ENCODE peak calls at places on chromosome 1, in seven cellular contexts. One of them, this sample, is unnamed.

GRCh38 chr1:199759268-199759724 is 268.2 kb upstream of the NR5A2 start:
- DNase-seq in effector memory CD4-positive, alpha-beta T cell: no peak
- DNase-seq in adrenal gland: no peak
- DNase-seq in left lung: no peak
- DNase-seq in AG04450: no peak
- DNase-seq in upper lobe of right lung: no peak
- DNase-seq in lower lobe of right lung: no peak
- DNase-seq in this sample: no peak

GRCh38 chr1:59428828-59429227 is 131.9 kb downstream of the FGGY start:
- DNase-seq in effector memory CD4-positive, alpha-beta T cell: no peak
- DNase-seq in adrenal gland: no peak
- DNase-seq in left lung: no peak
- DNase-seq in AG04450: no peak
- DNase-seq in upper lobe of right lung: no peak
- DNase-seq in lower lobe of right lung: no peak
- DNase-seq in this sample: no peak

GRCh38 chr1:61241864-61242472 is 159.6 kb downstream of the NFIA start:
- DNase-seq in effector memory CD4-positive, alpha-beta T cell: no peak
- DNase-seq in adrenal gland: no peak
- DNase-seq in left lung: no peak
- DNase-seq in AG04450: no peak
- DNase-seq in upper lobe of right lung: no peak
- DNase-seq in lower lobe of right lung: no peak
- DNase-seq in this sample: no peak

GRCh38 chr1:184298321-184299052 is 88.3 kb upstream of the C1orf21 start:
- DNase-seq in effector memory CD4-positive, alpha-beta T cell: no peak
- DNase-seq in adrenal gland: no peak
- DNase-seq in left lung: no peak
- DNase-seq in AG04450: no peak
- DNase-seq in upper lobe of right lung: no peak
- DNase-seq in lower lobe of right lung: no peak
- DNase-seq in this sample: no peak

GRCh38 chr1:243253211-243253926 is 1.7 kb downstream of the CEP170 start:
- DNase-seq in effector memory CD4-positive, alpha-beta T cell: no peak
- DNase-seq in adrenal gland: no peak
- DNase-seq in left lung: no peak
- DNase-seq in AG04450: no peak
- DNase-seq in upper lobe of right lung: no peak
- DNase-seq in lower lobe of right lung: no peak
- DNase-seq in this sample: no peak

GRCh38 chr1:66333463-66334232 is 200.3 kb upstream of the SGIP1 start:
- DNase-seq in effector memory CD4-positive, alpha-beta T cell: no peak
- DNase-seq in adrenal gland: no peak
- DNase-seq in left lung: no peak
- DNase-seq in AG04450: no peak
- DNase-seq in upper lobe of right lung: no peak
- DNase-seq in lower lobe of right lung: no peak
- DNase-seq in this sample: no peak

GRCh38 chr1:221439008-221439733 is 302.7 kb downstream of the DUSP10 start:
- DNase-seq in effector memory CD4-positive, alpha-beta T cell: peak; percentile 9
- DNase-seq in adrenal gland: peak; percentile 26
- DNase-seq in left lung: no peak
- DNase-seq in AG04450: peak; percentile 61
- DNase-seq in upper lobe of right lung: no peak
- DNase-seq in lower lobe of right lung: no peak
- DNase-seq in this sample: no peak

GRCh38 chr1:77378723-77379533 is 97.1 kb downstream of the AK5 start:
- DNase-seq in effector memory CD4-positive, alpha-beta T cell: no peak
- DNase-seq in adrenal gland: no peak
- DNase-seq in left lung: no peak
- DNase-seq in AG04450: peak; percentile 37
- DNase-seq in upper lobe of right lung: no peak
- DNase-seq in lower lobe of right lung: no peak
- DNase-seq in this sample: no peak

GRCh38 chr1:112359961-112360767 is 35.9 kb upstream of the CTTNBP2NL start:
- DNase-seq in effector memory CD4-positive, alpha-beta T cell: no peak
- DNase-seq in adrenal gland: peak; percentile 54
- DNase-seq in left lung: no peak
- DNase-seq in AG04450: peak; percentile 69
- DNase-seq in upper lobe of right lung: peak; percentile 78
- DNase-seq in lower lobe of right lung: peak; percentile 62
- DNase-seq in this sample: peak; percentile 36

GRCh38 chr1:54356680-54357147 is 49.5 kb downstream of the SSBP3 start:
- DNase-seq in effector memory CD4-positive, alpha-beta T cell: no peak
- DNase-seq in adrenal gland: no peak
- DNase-seq in left lung: no peak
- DNase-seq in AG04450: no peak
- DNase-seq in upper lobe of right lung: no peak
- DNase-seq in lower lobe of right lung: no peak
- DNase-seq in this sample: no peak

GRCh38 chr1:21027805-21028204 is 148.9 kb downstream of the EIF4G3 start:
- DNase-seq in effector memory CD4-positive, alpha-beta T cell: no peak
- DNase-seq in adrenal gland: no peak
- DNase-seq in left lung: no peak
- DNase-seq in AG04450: no peak
- DNase-seq in upper lobe of right lung: no peak
- DNase-seq in lower lobe of right lung: no peak
- DNase-seq in this sample: no peak

GRCh38 chr1:204545202-204545601 is 29.0 kb downstream of the MDM4 start:
- DNase-seq in effector memory CD4-positive, alpha-beta T cell: no peak
- DNase-seq in adrenal gland: no peak
- DNase-seq in left lung: no peak
- DNase-seq in AG04450: no peak
- DNase-seq in upper lobe of right lung: no peak
- DNase-seq in lower lobe of right lung: no peak
- DNase-seq in this sample: no peak
- H3K27ac ChIP-seq in effector memory CD4-positive, alpha-beta T cell: peak overlapping the region; percentile 67
- H3K27ac ChIP-seq in adrenal gland: no peak overlapping the region
- H3K27ac ChIP-seq in left lung: no peak overlapping the region
- H3K27ac ChIP-seq in AG04450: no peak overlapping the region
- H3K27ac ChIP-seq in upper lobe of right lung: no peak overlapping the region
- H3K27ac ChIP-seq in lower lobe of right lung: peak overlapping the region; percentile 46
- H3K27ac ChIP-seq in this sample: no peak overlapping the region

GRCh38 chr1:156103521-156103947 is 11.0 kb upstream of the LMNA start:
- DNase-seq in effector memory CD4-positive, alpha-beta T cell: no peak
- DNase-seq in adrenal gland: no peak
- DNase-seq in left lung: no peak
- DNase-seq in AG04450: no peak
- DNase-seq in upper lobe of right lung: no peak
- DNase-seq in lower lobe of right lung: no peak
- DNase-seq in this sample: no peak
- H3K27ac ChIP-seq in effector memory CD4-positive, alpha-beta T cell: peak overlapping the region; percentile 91
- H3K27ac ChIP-seq in adrenal gland: peak overlapping the region; percentile 97
- H3K27ac ChIP-seq in left lung: peak overlapping the region; percentile 94
- H3K27ac ChIP-seq in AG04450: peak overlapping the region; percentile 33
- H3K27ac ChIP-seq in upper lobe of right lung: peak overlapping the region; percentile 97
- H3K27ac ChIP-seq in lower lobe of right lung: peak overlapping the region; percentile 98
- H3K27ac ChIP-seq in this sample: peak overlapping the region; percentile 96

GRCh38 chr1:226716577-226716976 is 22.5 kb downstream of the ITPKB start:
- DNase-seq in effector memory CD4-positive, alpha-beta T cell: no peak
- DNase-seq in adrenal gland: no peak
- DNase-seq in left lung: no peak
- DNase-seq in AG04450: no peak
- DNase-seq in upper lobe of right lung: no peak
- DNase-seq in lower lobe of right lung: no peak
- DNase-seq in this sample: no peak

GRCh38 chr1:226717256-226717909 is 21.7 kb downstream of the ITPKB start:
- DNase-seq in effector memory CD4-positive, alpha-beta T cell: no peak
- DNase-seq in adrenal gland: peak; percentile 34
- DNase-seq in left lung: no peak
- DNase-seq in AG04450: no peak
- DNase-seq in upper lobe of right lung: peak; percentile 66
- DNase-seq in lower lobe of right lung: peak; percentile 71
- DNase-seq in this sample: no peak

GRCh38 chr1:226712779-226713420 is 26.2 kb downstream of the ITPKB start:
- DNase-seq in effector memory CD4-positive, alpha-beta T cell: no peak
- DNase-seq in adrenal gland: no peak
- DNase-seq in left lung: no peak
- DNase-seq in AG04450: no peak
- DNase-seq in upper lobe of right lung: no peak
- DNase-seq in lower lobe of right lung: no peak
- DNase-seq in this sample: no peak

GRCh38 chr1:226711976-226712778 is 26.9 kb downstream of the ITPKB start:
- DNase-seq in effector memory CD4-positive, alpha-beta T cell: peak; percentile 33
- DNase-seq in adrenal gland: no peak
- DNase-seq in left lung: no peak
- DNase-seq in AG04450: no peak
- DNase-seq in upper lobe of right lung: no peak
- DNase-seq in lower lobe of right lung: no peak
- DNase-seq in this sample: no peak

DNA sequence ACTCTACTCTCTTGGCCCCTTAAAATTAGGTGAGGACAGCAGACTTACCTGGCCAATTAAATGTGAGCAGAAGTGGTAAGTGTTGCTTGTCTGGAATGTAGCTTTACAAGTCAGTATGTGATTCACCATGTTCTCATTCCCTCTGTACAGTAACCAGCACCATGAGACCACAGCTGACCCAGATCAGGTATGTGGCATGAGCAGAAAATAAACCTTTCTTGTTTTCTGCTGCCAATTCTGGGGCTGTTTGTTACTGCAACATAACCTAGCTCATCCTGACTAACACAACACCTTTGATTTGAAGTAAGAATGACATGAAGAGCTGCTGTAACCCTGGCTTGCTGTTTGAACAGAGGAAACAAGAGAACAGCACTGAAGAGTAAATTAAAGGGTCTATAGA is 24.9 kb downstream of the ITPKB start:
- DNase-seq in effector memory CD4-positive, alpha-beta T cell: no peak
- DNase-seq in adrenal gland: no peak
- DNase-seq in left lung: no peak
- DNase-seq in AG04450: no peak
- DNase-seq in upper lobe of right lung: no peak
- DNase-seq in lower lobe of right lung: no peak
- DNase-seq in this sample: no peak
- H3K27ac ChIP-seq in effector memory CD4-positive, alpha-beta T cell: peak overlapping the region; percentile 67
- H3K27ac ChIP-seq in adrenal gland: no peak overlapping the region
- H3K27ac ChIP-seq in left lung: no peak overlapping the region
- H3K27ac ChIP-seq in AG04450: no peak overlapping the region
- H3K27ac ChIP-seq in upper lobe of right lung: no peak overlapping the region
- H3K27ac ChIP-seq in lower lobe of right lung: no peak overlapping the region
- H3K27ac ChIP-seq in this sample: no peak overlapping the region

GRCh38 chr1:94542088-94542671 is 621 bp upstream of the F3 start:
- DNase-seq in effector memory CD4-positive, alpha-beta T cell: no peak
- DNase-seq in adrenal gland: peak; percentile 62
- DNase-seq in left lung: peak; percentile 81
- DNase-seq in AG04450: no peak
- DNase-seq in upper lobe of right lung: peak; percentile 70
- DNase-seq in lower lobe of right lung: peak; percentile 51
- DNase-seq in this sample: peak; percentile 61

GRCh38 chr1:94543003-94543402 is 1.4 kb upstream of the F3 start:
- DNase-seq in effector memory CD4-positive, alpha-beta T cell: no peak
- DNase-seq in adrenal gland: no peak
- DNase-seq in left lung: no peak
- DNase-seq in AG04450: no peak
- DNase-seq in upper lobe of right lung: no peak
- DNase-seq in lower lobe of right lung: no peak
- DNase-seq in this sample: no peak

GRCh38 chr1:94541175-94542087 is at the start of gene F3:
- DNase-seq in effector memory CD4-positive, alpha-beta T cell: peak; percentile 22
- DNase-seq in adrenal gland: peak; percentile 92
- DNase-seq in left lung: peak; percentile 97
- DNase-seq in AG04450: no peak
- DNase-seq in upper lobe of right lung: peak; percentile 97
- DNase-seq in lower lobe of right lung: peak; percentile 94
- DNase-seq in this sample: peak; percentile 86

GRCh38 chr1:94543893-94544635 is 2.5 kb upstream of the F3 start:
- DNase-seq in effector memory CD4-positive, alpha-beta T cell: no peak
- DNase-seq in adrenal gland: no peak
- DNase-seq in left lung: no peak
- DNase-seq in AG04450: no peak
- DNase-seq in upper lobe of right lung: no peak
- DNase-seq in lower lobe of right lung: no peak
- DNase-seq in this sample: no peak

DNA sequence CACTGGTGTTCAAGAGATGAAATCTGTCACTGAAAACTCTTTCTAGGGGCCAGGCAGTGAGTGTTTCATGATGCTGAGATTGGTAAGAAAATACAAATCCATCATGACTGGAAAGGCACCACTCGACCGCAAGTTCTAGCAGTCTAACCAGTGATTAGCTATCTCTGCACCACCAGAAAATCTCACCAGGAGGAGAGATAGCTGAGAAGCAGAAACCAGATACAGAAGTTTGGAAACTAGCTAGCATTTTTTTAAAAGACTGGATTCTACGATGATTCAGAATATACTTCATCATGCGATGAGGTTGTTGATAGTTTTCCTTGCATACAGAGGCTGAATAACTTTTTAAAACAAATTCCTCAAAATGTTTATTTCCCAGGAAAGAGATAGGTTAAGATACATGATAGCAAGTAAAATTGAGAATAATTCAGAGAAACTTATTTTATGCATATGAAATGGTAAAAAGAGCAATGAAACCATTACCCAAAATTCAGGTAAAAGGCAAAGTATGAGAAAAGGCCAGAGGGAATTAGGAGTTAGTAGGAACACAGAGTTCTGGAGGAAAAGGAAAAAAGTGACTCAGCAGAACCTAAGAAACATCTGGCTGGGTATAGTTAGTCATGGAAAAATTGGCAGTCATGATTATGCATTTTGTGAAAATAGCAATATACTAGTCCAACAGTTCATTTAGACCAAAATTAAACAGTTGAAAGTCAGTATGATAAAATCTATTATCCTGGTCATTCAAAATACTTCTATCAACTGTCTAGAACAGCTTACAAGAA is 3.3 kb upstream of the F3 start:
- DNase-seq in effector memory CD4-positive, alpha-beta T cell: no peak
- DNase-seq in adrenal gland: no peak
- DNase-seq in left lung: no peak
- DNase-seq in AG04450: no peak
- DNase-seq in upper lobe of right lung: no peak
- DNase-seq in lower lobe of right lung: no peak
- DNase-seq in this sample: no peak
- H3K27ac ChIP-seq in effector memory CD4-positive, alpha-beta T cell: no peak overlapping the region
- H3K27ac ChIP-seq in adrenal gland: peak overlapping the region; percentile 71
- H3K27ac ChIP-seq in left lung: no peak overlapping the region
- H3K27ac ChIP-seq in AG04450: peak overlapping the region; percentile 62
- H3K27ac ChIP-seq in upper lobe of right lung: no peak overlapping the region
- H3K27ac ChIP-seq in lower lobe of right lung: no peak overlapping the region
- H3K27ac ChIP-seq in this sample: peak overlapping the region; percentile 65

GRCh38 chr1:229112832-229113548 is 157.9 kb upstream of the RAB4A start:
- DNase-seq in effector memory CD4-positive, alpha-beta T cell: no peak
- DNase-seq in adrenal gland: no peak
- DNase-seq in left lung: no peak
- DNase-seq in AG04450: no peak
- DNase-seq in upper lobe of right lung: no peak
- DNase-seq in lower lobe of right lung: no peak
- DNase-seq in this sample: no peak

GRCh38 chr1:229110986-229111385 is 159.9 kb upstream of the RAB4A start:
- DNase-seq in effector memory CD4-positive, alpha-beta T cell: no peak
- DNase-seq in adrenal gland: no peak
- DNase-seq in left lung: no peak
- DNase-seq in AG04450: no peak
- DNase-seq in upper lobe of right lung: no peak
- DNase-seq in lower lobe of right lung: no peak
- DNase-seq in this sample: no peak

GRCh38 chr1:229114315-229114714 is 156.6 kb upstream of the RAB4A start:
- DNase-seq in effector memory CD4-positive, alpha-beta T cell: no peak
- DNase-seq in adrenal gland: peak; percentile 52
- DNase-seq in left lung: no peak
- DNase-seq in AG04450: no peak
- DNase-seq in upper lobe of right lung: no peak
- DNase-seq in lower lobe of right lung: no peak
- DNase-seq in this sample: no peak

GRCh38 chr1:229109320-229109761 is 161.6 kb upstream of the RAB4A start:
- DNase-seq in effector memory CD4-positive, alpha-beta T cell: no peak
- DNase-seq in adrenal gland: peak; percentile 29
- DNase-seq in left lung: no peak
- DNase-seq in AG04450: no peak
- DNase-seq in upper lobe of right lung: no peak
- DNase-seq in lower lobe of right lung: no peak
- DNase-seq in this sample: peak; percentile 23

GRCh38 chr1:229111703-229112319 is 159.1 kb upstream of the RAB4A start:
- DNase-seq in effector memory CD4-positive, alpha-beta T cell: no peak
- DNase-seq in adrenal gland: no peak
- DNase-seq in left lung: no peak
- DNase-seq in AG04450: no peak
- DNase-seq in upper lobe of right lung: no peak
- DNase-seq in lower lobe of right lung: no peak
- DNase-seq in this sample: no peak
- H3K27ac ChIP-seq in effector memory CD4-positive, alpha-beta T cell: no peak overlapping the region
- H3K27ac ChIP-seq in adrenal gland: no peak overlapping the region
- H3K27ac ChIP-seq in left lung: no peak overlapping the region
- H3K27ac ChIP-seq in AG04450: no peak overlapping the region
- H3K27ac ChIP-seq in upper lobe of right lung: no peak overlapping the region
- H3K27ac ChIP-seq in lower lobe of right lung: no peak overlapping the region
- H3K27ac ChIP-seq in this sample: no peak overlapping the region